ENCODE peak calls at places on chromosomes 5 and 9, in five cellular contexts. I is GM12878, C is H1, U is HepG2, X is K562. T is an unnamed sample.

GRCh38 chr5:50712479-50712878 is 46.0 kb downstream of the PARP8 start:
- DNase-seq in U (no peak), X (no peak), I (no peak), C (no peak), T (no peak)

GRCh38 chr5:136123236-136123768 is 9.3 kb upstream of the SMAD5 start:
- DNase-seq in I (no peak), C (no peak), X (no peak), U (peak), T (peak)

GRCh38 chr9:131365546-131365945 is 28.3 kb upstream of the PRRC2B start:
- DNase-seq in U (no peak), I (no peak), C (no peak), X (no peak), T (no peak)

GRCh38 chr5:77168884-77169254 is 41.6 kb upstream of the PDE8B start:
- DNase-seq in X (peak), I (no peak), C (no peak), U (no peak), T (no peak)

GRCh38 chr5:133758641-133759040 is 146.3 kb upstream of the FSTL4 start:
- DNase-seq in U (no peak), I (no peak), X (no peak), C (no peak), T (no peak)

GRCh38 chr5:173204185-173204979 is 30.6 kb downstream of the NKX2-5 start:
- DNase-seq in C (no peak), X (peak), I (no peak), U (peak), T (peak)

GRCh38 chr9:131335356-131335755 is 45.8 kb downstream of the PLPP7 start:
- DNase-seq in I (no peak), C (no peak), X (no peak), U (no peak), T (no peak)

GRCh38 chr9:114099523-114100270 is 605 bp upstream of the KIF12 start:
- DNase-seq in I (no peak), C (no peak), U (no peak), X (no peak), T (no peak)

GRCh38 chr9:99593621-99594020 is 228.1 kb upstream of the NR4A3 start:
- DNase-seq in U (no peak), C (no peak), X (no peak), I (no peak), T (no peak)

GRCh38 chr5:134101686-134102439 is 12.6 kb upstream of the TCF7 start:
- DNase-seq in U (peak), C (no peak), I (peak), X (peak), T (peak)

GRCh38 chr9:24245988-24246387 is 299.7 kb downstream of the IZUMO3 start:
- DNase-seq in X (no peak), I (no peak), C (no peak), U (no peak), T (peak)

GRCh38 chr9:134435527-134436355 is 109.5 kb downstream of the RXRA start:
- DNase-seq in X (no peak), I (no peak), U (no peak), C (no peak), T (no peak)

GRCh38 chr5:163503106-163504090 is 2.0 kb upstream of the MAT2B start:
- DNase-seq in C (peak), X (peak), I (peak), U (peak), T (peak)

GRCh38 chr5:60945760-60946253 is 802 bp downstream of the NDUFAF2 start:
- DNase-seq in X (peak), I (peak), U (peak), C (no peak), T (no peak)

GRCh38 chr5:132714456-132715307 is 22.7 kb downstream of the KIF3A start:
- DNase-seq in I (no peak), C (no peak), U (peak), X (peak), T (no peak)

GRCh38 chr5:77852514-77853352 is 76.6 kb upstream of the TBCA start:
- DNase-seq in C (peak), X (no peak), U (no peak), I (peak), T (no peak)

GRCh38 chr5:98110791-98111190 is 662.7 kb upstream of the RGMB start:
- DNase-seq in C (no peak), I (no peak), X (no peak), U (no peak), T (no peak)

GRCh38 chr5:128035689-128036088 is 47.9 kb upstream of the SLC12A2 start:
- DNase-seq in X (no peak), I (no peak), U (no peak), C (no peak), T (no peak)

GRCh38 chr9:111148994-111149759 is 110.9 kb upstream of the LPAR1 start:
- DNase-seq in X (no peak), C (no peak), I (no peak), U (peak), T (peak)

GRCh38 chr5:81896764-81897163 is 75.1 kb upstream of the ATG10 start:
- DNase-seq in C (no peak), I (no peak), U (no peak), X (no peak), T (no peak)

GRCh38 chr9:13718539-13718938 is 439.0 kb upstream of the MPDZ start:
- DNase-seq in X (no peak), I (no peak), C (no peak), U (no peak), T (no peak)

GRCh38 chr5:10760976-10761841 is at the start of gene DAP:
- DNase-seq in X (peak), C (peak), U (peak), I (peak), T (peak)

DNA sequence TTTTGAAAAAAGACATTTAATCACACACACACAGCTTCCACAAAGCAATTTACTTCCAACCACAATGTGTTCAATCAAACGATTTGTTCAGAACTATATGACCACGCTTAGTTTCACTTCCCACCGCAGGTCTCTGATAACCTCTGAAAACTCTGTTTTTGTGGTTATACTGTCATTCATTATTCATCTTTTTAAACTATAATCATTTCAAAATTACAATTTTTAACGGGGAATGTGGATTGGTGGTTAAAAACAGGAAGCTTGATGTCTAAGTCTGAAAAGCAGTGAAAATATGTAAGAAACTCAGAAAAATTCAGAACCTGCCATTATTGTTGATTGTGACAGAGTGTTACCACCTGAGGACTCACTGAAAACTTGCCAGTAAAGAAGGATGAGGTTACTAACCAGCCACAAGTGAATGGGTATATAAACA is 12.7 kb upstream of the TMEM174 start:
- DNase-seq in X (no peak), U (no peak), C (no peak), I (peak), T (no peak)
- TF ChIP-seq ATF3 in X (no peak), U (no peak), C (no peak), I (no peak), T (no peak)

GRCh38 chr5:14512574-14512973 is 69.0 kb upstream of the OTULINL start:
- DNase-seq in I (no peak), X (no peak), C (no peak), U (no peak), T (no peak)

GRCh38 chr5:14510156-14510734 is 71.3 kb upstream of the OTULINL start:
- DNase-seq in I (no peak), C (no peak), X (no peak), U (no peak), T (no peak)

GRCh38 chr5:14509556-14509955 is 72.0 kb upstream of the OTULINL start:
- DNase-seq in U (no peak), C (no peak), X (no peak), I (no peak), T (no peak)

GRCh38 chr5:14513266-14513665 is 68.3 kb upstream of the OTULINL start:
- DNase-seq in C (no peak), I (no peak), X (no peak), U (no peak), T (no peak)

GRCh38 chr5:14510880-14511279 is 70.7 kb upstream of the OTULINL start:
- DNase-seq in I (no peak), C (no peak), X (no peak), U (no peak), T (no peak)
- TF ChIP-seq POLR2AphosphoS5 in I (no peak), C (no peak), X (no peak), U (no peak), T (no peak)

DNA sequence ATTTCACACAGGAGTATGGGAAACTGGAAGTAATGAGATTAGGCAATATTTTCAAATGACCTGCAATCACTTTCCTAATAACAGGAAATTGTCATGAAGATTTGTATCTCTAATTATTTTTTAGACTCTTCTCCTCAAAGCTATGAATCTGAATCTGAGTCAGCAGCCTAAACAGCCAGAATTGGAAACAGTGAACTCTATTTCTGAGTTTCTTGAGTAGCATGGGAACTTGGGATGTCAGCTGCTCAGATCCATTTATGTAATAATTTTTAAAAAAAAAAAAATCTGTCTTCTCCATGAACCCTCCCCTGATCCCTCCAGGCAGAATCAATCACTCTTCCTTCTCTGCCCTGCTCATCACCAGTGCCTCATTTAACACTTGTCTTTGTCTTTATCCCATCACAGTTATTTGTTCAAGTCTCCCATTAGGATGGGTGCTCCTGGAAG is 187.0 kb downstream of the TTLL11 start:
- DNase-seq in C (no peak), I (no peak), X (no peak), U (no peak), T (no peak)
- TF ChIP-seq ATF3 in C (no peak), I (no peak), X (no peak), U (no peak), T (no peak)

DNA sequence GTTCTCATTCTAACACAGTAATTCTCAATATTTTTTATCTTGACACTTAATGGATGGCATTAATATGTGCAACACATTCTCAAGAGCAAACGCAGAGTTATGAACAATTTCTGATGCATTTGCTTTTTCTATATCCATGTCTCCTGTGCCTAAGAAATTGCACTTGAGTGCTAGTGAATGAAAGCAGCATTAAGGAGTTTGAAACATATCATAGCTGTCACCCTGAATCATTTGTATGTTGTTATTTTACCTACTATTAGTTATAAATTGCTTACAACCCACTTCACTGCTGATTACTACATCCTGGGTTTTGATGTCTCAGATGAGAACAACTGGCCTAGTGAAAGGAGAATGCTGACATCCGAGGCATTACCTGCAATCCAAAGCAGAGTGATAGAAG is 387.3 kb downstream of the RASEF start:
- DNase-seq in U (no peak), X (no peak), I (no peak), C (no peak), T (no peak)
- TF ChIP-seq POLR2AphosphoS5 in U (no peak), X (no peak), I (no peak), C (no peak), T (no peak)

T was measured in HCT116.